ENCODE peak calls at places on chromosomes 13 and 19, in five cellular contexts. V is CMK; L is activated effector memory CD4-positive, alpha-beta T cell treated with Interleukin-2 at 50 U/mL for 16 hours; M is stimulated activated CD8-positive, alpha-beta memory T cell treated with anti-CD3 and anti-CD28 coated beads, Interleukin-7, amount 100 ng/mL, for 1 hour; N is effector memory CD4-positive, alpha-beta T cell. H is an unnamed sample.
A peak's percentile ranks its signal among the peaks of the same experiment; 100 is the strongest.

GRCh38 chr13:26867451-26868067 is 107.0 kb upstream of the GPR12 start:
- DNase-seq in V (no peak), L (no peak), M (no peak), N (no peak), H (no peak)

GRCh38 chr13:32938907-32939306 is 77.3 kb upstream of the KL start:
- DNase-seq in V (no peak), L (no peak), M (no peak), N (no peak), H (no peak)

GRCh38 chr19:16301999-16302694 is 22.5 kb upstream of the KLF2 start:
- DNase-seq in V (no peak), L (no peak), M (no peak), N (no peak), H (no peak)

GRCh38 chr13:46184277-46184699 is 2.3 kb upstream of the LCP1 start:
- DNase-seq in V (no peak), L (peak; percentile 65), M (peak; percentile 64), N (peak; percentile 43), H (peak; percentile 17)

GRCh38 chr19:33580026-33580644 is 41.6 kb upstream of the CHST8 start:
- DNase-seq in V (no peak), L (no peak), M (no peak), N (no peak), H (no peak)

GRCh38 chr19:14582894-14583340 is at the start of gene CLEC17A:
- DNase-seq in V (no peak), L (no peak), M (no peak), N (no peak), H (no peak)

GRCh38 chr19:35049456-35049855 is 7.9 kb downstream of the HPN start:
- DNase-seq in V (no peak), L (no peak), M (no peak), N (no peak), H (no peak)

GRCh38 chr13:40394304-40394983 is 272.0 kb downstream of the FOXO1 start:
- DNase-seq in V (no peak), L (no peak), M (no peak), N (no peak), H (no peak)